ENCODE peak calls at places on chromosomes 5 and 9, in seven cellular contexts. B, Z, D, S, V, X and N are unnamed samples.
A peak's percentile ranks its signal among the peaks of the same experiment; 100 is the strongest.

GRCh38 chr5:152063004-152063403 is 138.4 kb upstream of the GLRA1 start:
- DNase-seq in B (no peak), Z (no peak), D (no peak), S (no peak), V (no peak), X (no peak), N (no peak)

GRCh38 chr9:73741316-73741715 is 589.7 kb downstream of the ANXA1 start:
- DNase-seq in B (no peak), Z (no peak), D (no peak), S (no peak), V (no peak), X (no peak), N (no peak)

GRCh38 chr5:21919417-21920022 is 933.6 kb downstream of the CDH12 start:
- DNase-seq in B (no peak), Z (no peak), D (peak; percentile 12), S (no peak), V (peak; percentile 20), X (peak; percentile 71), N (no peak)

GRCh38 chr5:85049020-85049419 is 664.3 kb upstream of the EDIL3 start:
- DNase-seq in B (no peak), Z (no peak), D (peak; percentile 70), S (no peak), V (peak; percentile 9), X (peak; percentile 75), N (no peak)

GRCh38 chr5:135481908-135482307 is 29.8 kb upstream of the TIFAB start:
- DNase-seq in B (no peak), Z (no peak), D (no peak), S (no peak), V (no peak), X (no peak), N (no peak)

GRCh38 chr5:10452768-10453331 is 11.2 kb downstream of the ROPN1L start:
- DNase-seq in B (no peak), Z (no peak), D (peak; percentile 84), S (no peak), V (peak; percentile 49), X (peak; percentile 93), N (no peak)

GRCh38 chr5:41856644-41857491 is 13.4 kb downstream of the OXCT1 start:
- DNase-seq in B (no peak), Z (no peak), D (peak; percentile 16), S (no peak), V (peak; percentile 69), X (peak; percentile 83), N (peak; percentile 23)

GRCh38 chr5:180605554-180606214 is 14.4 kb upstream of the SCGB3A1 start:
- DNase-seq in B (peak; percentile 51), Z (peak; percentile 33), D (peak; percentile 16), S (peak; percentile 8), V (no peak), X (peak; percentile 60), N (no peak)

GRCh38 chr9:137194909-137195308 is 5.6 kb downstream of the TPRN start:
- DNase-seq in B (no peak), Z (no peak), D (no peak), S (no peak), V (no peak), X (no peak), N (no peak)

GRCh38 chr5:92864591-92864990 is 716.4 kb downstream of the NR2F1-AS1 start:
- DNase-seq in B (no peak), Z (no peak), D (no peak), S (no peak), V (no peak), X (no peak), N (no peak)

GRCh38 chr5:14413331-14413750 is 168.3 kb upstream of the OTULINL start:
- DNase-seq in B (no peak), Z (peak; percentile 32), D (no peak), S (no peak), V (no peak), X (no peak), N (no peak)

GRCh38 chr5:68353624-68354023 is 138.1 kb downstream of the PIK3R1 start:
- DNase-seq in B (no peak), Z (no peak), D (peak; percentile 73), S (no peak), V (no peak), X (no peak), N (peak; percentile 31)

GRCh38 chr5:112342364-112342763 is 76.7 kb downstream of the EPB41L4A start:
- DNase-seq in B (no peak), Z (no peak), D (no peak), S (no peak), V (no peak), X (no peak), N (no peak)

GRCh38 chr9:113522419-113522818 is 58.9 kb downstream of the RGS3 start:
- DNase-seq in B (no peak), Z (no peak), D (no peak), S (no peak), V (no peak), X (no peak), N (no peak)

GRCh38 chr9:135051316-135052038 is 36.0 kb upstream of the OLFM1 start:
- DNase-seq in B (no peak), Z (no peak), D (no peak), S (no peak), V (no peak), X (no peak), N (no peak)

GRCh38 chr5:142522983-142523382 is 162.9 kb downstream of the FGF1 start:
- DNase-seq in B (no peak), Z (no peak), D (no peak), S (no peak), V (no peak), X (no peak), N (no peak)

GRCh38 chr5:78404682-78405293 is 44.4 kb downstream of the SCAMP1 start:
- DNase-seq in B (no peak), Z (no peak), D (no peak), S (no peak), V (no peak), X (no peak), N (no peak)

DNA sequence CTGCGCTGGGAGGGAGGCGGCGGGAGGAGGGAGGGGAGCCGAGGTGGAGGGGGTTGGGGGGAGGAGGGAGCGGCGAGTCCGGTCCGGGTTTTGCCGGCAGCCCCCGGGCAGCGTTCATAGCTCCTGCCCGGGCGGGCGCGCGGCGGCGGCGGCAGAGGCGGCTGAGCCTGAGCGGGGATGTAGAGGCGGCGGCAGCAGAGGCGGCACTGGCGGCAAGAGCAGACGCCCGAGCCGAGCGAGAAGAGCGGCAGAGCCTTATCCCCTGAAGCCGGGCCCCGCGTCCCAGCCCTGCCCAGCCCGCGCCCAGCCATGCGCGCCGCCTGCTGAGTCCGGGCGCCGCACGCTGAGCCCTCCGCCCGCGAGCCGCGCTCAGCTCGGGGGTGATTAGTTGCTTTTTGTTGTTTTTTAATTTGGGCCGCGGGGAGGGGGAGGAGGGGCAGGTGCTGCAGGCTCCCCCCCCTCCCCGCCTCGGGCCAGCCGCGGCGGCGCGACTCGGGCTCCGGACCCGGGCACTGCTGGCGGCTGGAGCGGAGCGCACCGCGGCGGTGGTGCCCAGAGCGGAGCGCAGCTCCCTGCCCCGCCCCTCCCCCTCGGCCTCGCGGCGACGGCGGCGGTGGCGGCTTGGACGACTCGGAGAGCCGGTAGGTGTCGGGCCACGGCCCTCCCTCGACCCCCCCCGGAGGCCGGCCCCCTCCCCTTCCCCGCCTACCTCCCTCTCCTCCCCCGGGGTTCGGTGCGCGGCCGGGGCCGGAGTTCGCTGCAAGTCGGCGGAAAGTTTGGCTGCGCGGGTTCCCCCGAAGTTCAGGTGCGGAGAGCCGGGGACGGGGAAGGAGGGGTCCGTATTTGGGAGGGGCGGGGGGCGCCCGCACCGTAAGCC is at the start of gene CXXC5:
- DNase-seq in B (peak; percentile 84), Z (no peak), D (peak; percentile 83), S (peak; percentile 89), V (peak; percentile 89), X (peak; percentile 86), N (peak; percentile 83)
- H3K27ac ChIP-seq in B (peak within 1 kb of the TSS; percentile 86), Z (no peak within 1 kb of the TSS), D (peak within 1 kb of the TSS; percentile 94), S (peak within 1 kb of the TSS; percentile 97), V (peak within 1 kb of the TSS; percentile 87), X (no peak within 1 kb of the TSS), N (peak within 1 kb of the TSS; percentile 88)

DNA sequence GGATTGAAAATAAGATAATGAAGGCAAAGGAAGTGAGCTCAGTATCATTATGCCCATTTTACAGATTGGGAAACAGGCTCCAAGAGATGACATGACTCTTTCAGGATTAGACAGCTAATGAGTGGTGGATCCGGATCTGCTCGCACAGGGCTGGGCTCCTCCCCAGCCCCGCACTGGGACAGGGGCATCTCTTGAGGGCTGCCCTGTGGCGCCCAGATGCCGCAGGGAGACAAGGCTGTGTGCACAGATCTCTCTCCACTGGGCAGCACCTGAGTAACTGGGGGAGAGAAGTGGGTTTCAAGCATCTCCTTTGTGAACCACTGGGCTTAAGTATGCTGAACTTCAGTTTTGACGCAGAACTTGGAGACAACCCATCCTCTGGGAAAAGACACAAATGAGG is 43.9 kb downstream of the ADAMTS2 start:
- DNase-seq in B (peak; percentile 14), Z (no peak), D (no peak), S (peak; percentile 2), V (no peak), X (no peak), N (no peak)
- H3K4me1 ChIP-seq in B (peaks cover 10% of the 10 kb centered on the region), Z (no peaks in the 10 kb centered on the region), D (no peaks in the 10 kb centered on the region), S (no peaks in the 10 kb centered on the region), V (peaks cover under 1% of the 10 kb centered on the region), X (peaks cover 23% of the 10 kb centered on the region), N (no peaks in the 10 kb centered on the region)

GRCh38 chr5:133434336-133434735 is 178.0 kb downstream of the FSTL4 start:
- DNase-seq in B (no peak), Z (no peak), D (no peak), S (no peak), V (no peak), X (no peak), N (no peak)

GRCh38 chr5:133433641-133434040 is 178.7 kb downstream of the FSTL4 start:
- DNase-seq in B (no peak), Z (no peak), D (no peak), S (no peak), V (no peak), X (no peak), N (no peak)

GRCh38 chr5:133431326-133431725 is 181.0 kb downstream of the FSTL4 start:
- DNase-seq in B (no peak), Z (no peak), D (no peak), S (no peak), V (no peak), X (no peak), N (no peak)

GRCh38 chr5:133430095-133430494 is 182.2 kb downstream of the FSTL4 start:
- DNase-seq in B (no peak), Z (no peak), D (no peak), S (no peak), V (no peak), X (no peak), N (no peak)

GRCh38 chr5:133433133-133433532 is 179.2 kb downstream of the FSTL4 start:
- DNase-seq in B (no peak), Z (no peak), D (no peak), S (no peak), V (no peak), X (no peak), N (no peak)
- H3K27ac ChIP-seq in B (no peak overlapping the region), Z (no peak overlapping the region), D (no peak overlapping the region), S (no peak overlapping the region), V (no peak overlapping the region), X (no peak overlapping the region), N (no peak overlapping the region)

DNA sequence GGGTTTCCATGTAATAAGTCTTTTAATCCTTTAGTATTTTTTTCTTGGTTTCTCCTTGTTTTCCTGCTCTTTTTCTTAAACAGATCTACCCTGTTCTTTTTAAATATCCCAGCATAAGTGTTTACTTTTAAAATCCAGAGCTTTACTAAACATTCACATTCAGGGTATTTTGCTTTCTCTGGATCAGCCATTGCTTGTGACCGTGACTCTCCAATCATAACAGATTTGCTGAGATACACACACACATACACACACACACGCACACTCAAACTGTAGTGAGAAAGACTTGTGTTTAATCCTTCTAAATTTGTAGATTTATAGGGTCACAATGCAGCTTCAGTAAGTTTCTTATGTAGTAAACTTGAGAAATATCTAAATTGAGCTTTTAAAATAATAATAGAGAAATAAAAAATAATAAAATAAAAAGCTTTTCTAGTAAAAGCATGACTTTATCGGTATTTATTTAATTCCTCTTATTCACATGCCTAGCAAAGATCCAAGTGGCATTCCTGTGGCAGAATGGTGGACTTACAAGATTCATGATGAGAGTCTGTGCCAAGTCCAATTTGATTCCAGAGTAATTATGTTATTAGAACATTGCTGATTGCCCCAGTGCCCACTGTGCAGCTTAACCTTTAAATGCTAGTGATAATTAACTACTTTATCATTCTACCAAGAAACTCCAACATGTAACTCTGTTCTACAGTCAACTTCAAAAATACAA is 129.0 kb downstream of the TLE4 start:
- DNase-seq in B (no peak), Z (no peak), D (no peak), S (no peak), V (no peak), X (no peak), N (no peak)
- H3K4me1 ChIP-seq in B (no peaks in the 10 kb centered on the region), Z (peaks cover 4% of the 10 kb centered on the region), D (no peaks in the 10 kb centered on the region), S (no peaks in the 10 kb centered on the region), V (peaks cover 22% of the 10 kb centered on the region), X (no peaks in the 10 kb centered on the region), N (no peaks in the 10 kb centered on the region)